ENCODE peak calls at places on chromosomes 2 and 18, in four cellular contexts. B is HL-60, J is K562, I is GM12878. Q is an unnamed sample.

GRCh38 chr2:238226698-238227586 is 12.9 kb downstream of the HES6 start:
- DNase-seq in B (no peak), J (no peak), I (no peak), Q (no peak)

GRCh38 chr18:35982404-35983114 is 10.1 kb downstream of the RMP24 start:
- DNase-seq in B (no peak), J (no peak), I (no peak), Q (no peak)

GRCh38 chr18:25351773-25352628 is at the start of gene ZNF521:
- DNase-seq in B (peak), J (peak), I (no peak), Q (peak)

GRCh38 chr2:18719978-18720775 is 130.8 kb upstream of the NT5C1B start:
- DNase-seq in B (no peak), J (no peak), I (no peak), Q (no peak)

GRCh38 chr2:216279459-216279858 is 92.8 kb downstream of the MARCHF4 start:
- DNase-seq in B (no peak), J (no peak), I (no peak), Q (no peak)

GRCh38 chr18:73274812-73275621 is 407.2 kb upstream of the NETO1 start:
- DNase-seq in B (no peak), J (no peak), I (no peak), Q (no peak)

GRCh38 chr2:55033076-55033742 is 17.0 kb downstream of the RTN4 start:
- DNase-seq in B (peak), J (no peak), I (peak), Q (no peak)

GRCh38 chr2:186274936-186275575 is 211.0 kb upstream of the ZC3H15 start:
- DNase-seq in B (no peak), J (no peak), I (no peak), Q (no peak)

GRCh38 chr2:68103656-68104055 is 40.9 kb upstream of the C1D start:
- DNase-seq in B (no peak), J (no peak), I (no peak), Q (no peak)

GRCh38 chr2:44774826-44775492 is 166.5 kb upstream of the SIX3 start:
- DNase-seq in B (no peak), J (no peak), I (no peak), Q (no peak)

GRCh38 chr2:88078624-88079169 is 11.1 kb downstream of the SMYD1 start:
- DNase-seq in B (no peak), J (no peak), I (no peak), Q (no peak)

GRCh38 chr2:104378853-104379374 is 475.0 kb upstream of the POU3F3 start:
- DNase-seq in B (peak), J (peak), I (no peak), Q (peak)

GRCh38 chr2:38850045-38850444 is 25.7 kb downstream of the DHX57 start:
- DNase-seq in B (no peak), J (no peak), I (peak), Q (peak)

GRCh38 chr2:177797808-177798207 is 274.8 kb downstream of the PDE11A start:
- DNase-seq in B (no peak), J (no peak), I (no peak), Q (no peak)

GRCh38 chr2:10960606-10961489 is 49.1 kb downstream of the KCNF1 start:
- DNase-seq in B (no peak), J (peak), I (no peak), Q (no peak)

GRCh38 chr2:25049422-25049821 is 7.5 kb downstream of the EFR3B start:
- DNase-seq in B (no peak), J (no peak), I (no peak), Q (no peak)

GRCh38 chr2:142495141-142495540 is 364.3 kb upstream of the LRP1B start:
- DNase-seq in B (no peak), J (no peak), I (no peak), Q (no peak)

GRCh38 chr2:21423854-21424253 is 300.1 kb downstream of the TDRD15 start:
- DNase-seq in B (no peak), J (no peak), I (no peak), Q (no peak)

GRCh38 chr2:215670396-215670795 is 234.5 kb upstream of the FN1 start:
- DNase-seq in B (no peak), J (no peak), I (no peak), Q (no peak)

GRCh38 chr2:223613017-223613950 is 11.1 kb upstream of the SCG2 start:
- DNase-seq in B (peak), J (peak), I (no peak), Q (no peak)

GRCh38 chr2:135840601-135841000 is 3.6 kb upstream of the LCT start:
- DNase-seq in B (no peak), J (no peak), I (no peak), Q (no peak)

GRCh38 chr2:64218137-64218536 is 73.9 kb upstream of the PELI1 start:
- DNase-seq in B (no peak), J (no peak), I (no peak), Q (no peak)

GRCh38 chr2:224722250-224722649 is 6.1 kb upstream of the CCDC195 start:
- DNase-seq in B (no peak), J (no peak), I (no peak), Q (no peak)

GRCh38 chr2:102268529-102269524 is 42.5 kb upstream of the IL1RL1 start:
- DNase-seq in B (no peak), J (no peak), I (no peak), Q (no peak)

GRCh38 chr2:46850742-46851141 is 64.9 kb downstream of the MCFD2 start:
- DNase-seq in B (no peak), J (no peak), I (no peak), Q (no peak)

GRCh38 chr2:42932271-42933151 is 140.1 kb upstream of the HAAO start:
- DNase-seq in B (no peak), J (no peak), I (no peak), Q (no peak)

GRCh38 chr2:61770298-61770697 is 83.6 kb downstream of the FAM161A start:
- DNase-seq in B (no peak), J (no peak), I (no peak), Q (no peak)

GRCh38 chr18:42001801-42002200 is 46.8 kb downstream of the PIK3C3 start:
- DNase-seq in B (no peak), J (no peak), I (no peak), Q (no peak)

GRCh38 chr2:233845301-233846060 is 8.9 kb downstream of the HJURP start:
- DNase-seq in B (no peak), J (no peak), I (no peak), Q (no peak)

GRCh38 chr2:28052691-28053090 is 162.2 kb downstream of the BABAM2 start:
- DNase-seq in B (no peak), J (no peak), I (no peak), Q (no peak)

GRCh38 chr18:37519506-37520135 is 46.0 kb downstream of the CELF4 start:
- DNase-seq in B (no peak), J (no peak), I (no peak), Q (no peak)

GRCh38 chr18:9828794-9829712 is 56.7 kb upstream of the TXNDC2 start:
- DNase-seq in B (peak), J (peak), I (no peak), Q (no peak)

GRCh38 chr2:66303471-66303870 is 131.5 kb upstream of the MEIS1 start:
- DNase-seq in B (no peak), J (no peak), I (no peak), Q (no peak)

GRCh38 chr2:239533917-239534316 is 133.1 kb upstream of the HDAC4 start:
- DNase-seq in B (no peak), J (no peak), I (no peak), Q (no peak)

GRCh38 chr18:60809937-60810336 is 437.4 kb upstream of the MC4R start:
- DNase-seq in B (no peak), J (no peak), I (no peak), Q (no peak)

GRCh38 chr2:121018136-121019057 is 266.6 kb downstream of the TFCP2L1 start:
- DNase-seq in B (no peak), J (peak), I (no peak), Q (no peak)

GRCh38 chr2:197097578-197098366 is 171.3 kb upstream of the PGAP1 start:
- DNase-seq in B (no peak), J (no peak), I (no peak), Q (no peak)
- TF ChIP-seq POLR2AphosphoS5 in B (no peak), J (no peak), I (no peak), Q (no peak)

GRCh38 chr2:100941646-100942240 is 60.3 kb upstream of the RPL31 start:
- DNase-seq in B (no peak), J (no peak), I (no peak), Q (no peak)

GRCh38 chr2:100939445-100939844 is 62.6 kb upstream of the RPL31 start:
- DNase-seq in B (no peak), J (no peak), I (no peak), Q (no peak)

GRCh38 chr2:100940240-100940639 is 61.8 kb upstream of the RPL31 start:
- DNase-seq in B (no peak), J (no peak), I (no peak), Q (no peak)

GRCh38 chr2:100938031-100939026 is 63.8 kb upstream of the RPL31 start:
- DNase-seq in B (no peak), J (no peak), I (no peak), Q (no peak)

DNA sequence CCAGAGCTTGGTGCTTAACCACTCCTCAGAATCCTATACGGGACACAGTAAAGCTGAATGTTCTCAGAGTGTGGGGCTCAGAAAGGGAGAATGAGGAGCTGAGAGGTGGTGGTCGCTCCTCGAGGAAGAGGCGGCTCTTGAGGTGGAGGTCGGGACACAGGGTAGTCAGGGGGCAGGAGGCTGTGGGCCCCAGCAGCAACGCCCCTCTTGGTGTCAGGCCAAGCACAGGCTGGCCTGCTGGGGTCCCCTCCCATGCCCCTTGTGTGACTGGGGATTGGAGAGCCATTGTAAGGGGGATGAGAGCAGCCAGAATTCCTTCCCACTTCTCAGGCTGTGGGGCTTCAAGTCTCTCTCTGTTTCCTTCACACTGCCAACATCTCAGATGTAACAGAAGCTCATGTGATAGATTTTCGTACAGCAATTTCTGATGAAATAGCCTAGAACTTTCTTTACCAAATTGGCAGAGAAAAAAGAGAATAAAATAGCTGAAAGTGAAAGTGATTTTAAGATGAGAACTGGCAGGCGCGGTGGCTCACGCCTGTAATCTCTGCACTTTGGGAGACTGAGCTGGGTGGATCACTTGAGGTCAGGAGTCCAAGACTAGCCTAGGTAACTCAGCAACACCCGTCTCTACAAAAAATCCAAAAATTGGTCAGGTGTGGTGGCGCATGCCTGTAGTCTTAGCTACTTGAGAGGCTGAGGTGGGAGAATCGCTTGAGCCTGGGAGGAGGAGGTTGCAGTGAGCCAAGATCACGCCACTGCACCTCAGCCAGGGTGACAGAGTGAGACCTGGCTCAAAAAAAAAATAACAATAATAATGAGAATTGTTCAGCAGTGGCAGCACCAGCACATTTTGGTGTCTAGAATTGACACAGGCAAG is 61.1 kb upstream of the RPL31 start:
- DNase-seq in B (no peak), J (no peak), I (no peak), Q (no peak)
- TF ChIP-seq SPI1 in B (no peak), J (no peak), I (no peak), Q (no peak)

GRCh38 chr2:152505495-152505906 is 170.5 kb downstream of the FMNL2 start:
- DNase-seq in B (no peak), J (peak), I (peak), Q (no peak)
- TF ChIP-seq POLR2AphosphoS5 in B (no peak), J (no peak), I (no peak), Q (no peak)

DNA sequence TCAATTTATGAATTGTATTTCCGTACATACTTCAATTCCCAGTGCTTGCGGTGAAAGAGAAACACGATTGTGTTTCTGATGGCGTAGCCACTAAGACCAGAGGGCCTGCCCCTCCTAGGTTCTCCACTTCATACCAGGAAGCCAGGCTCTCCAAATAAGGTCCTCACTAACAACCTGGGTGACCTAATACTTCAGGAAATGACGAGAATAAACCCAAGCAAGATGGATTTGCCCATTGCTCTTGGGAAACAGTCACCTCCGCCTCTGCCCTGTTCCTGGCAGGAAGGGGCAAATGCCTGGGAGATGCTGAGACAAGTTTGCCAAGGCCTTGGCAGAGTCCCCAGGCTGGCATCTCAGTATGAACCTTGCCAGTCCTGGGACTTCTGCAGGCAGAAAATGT is 41.8 kb downstream of the TTC32 start:
- DNase-seq in B (no peak), J (no peak), I (no peak), Q (no peak)
- TF ChIP-seq SPI1 in B (no peak), J (no peak), I (no peak), Q (no peak)